ENCODE peak calls at places on chromosomes 13 and 19, in ten cellular contexts. A, B, X, Q, D, N, E, V, I and R are unnamed samples.

GRCh38 chr13:98523455-98524102 is 53.3 kb downstream of the STK24 start:
- DNase-seq in E (no peak), A (no peak), B (no peak), I (no peak), X (no peak), Q (no peak), D (no peak), V (no peak), N (no peak), R (no peak)

GRCh38 chr19:12786149-12786870 is 5.0 kb upstream of the JUNB start:
- DNase-seq in N (peak; percentile 64), Q (no peak), X (no peak), I (no peak), V (no peak), E (peak; percentile 92), A (no peak), B (no peak), D (no peak), R (no peak)

GRCh38 chr19:17296278-17296677 is 6.9 kb downstream of the ABHD8 start:
- DNase-seq in V (no peak), X (no peak), I (no peak), N (no peak), E (no peak), Q (no peak), A (no peak), B (no peak), D (no peak), R (peak; percentile 70)

GRCh38 chr19:46756544-46756888 is 10.3 kb upstream of the STRN4 start:
- DNase-seq in D (no peak), A (no peak), E (no peak), I (no peak), N (no peak), X (no peak), Q (no peak), B (no peak), V (no peak), R (no peak)

GRCh38 chr19:15200575-15201364 is at the start of gene NOTCH3:
- DNase-seq in A (no peak), I (no peak), Q (no peak), E (no peak), X (no peak), V (no peak), B (no peak), D (no peak), N (no peak), R (no peak)

GRCh38 chr19:30078381-30078910 is 136.4 kb downstream of the URI1 start:
- DNase-seq in Q (no peak), E (no peak), A (no peak), I (no peak), N (no peak), X (no peak), B (no peak), D (no peak), V (no peak), R (no peak)

GRCh38 chr19:11767633-11768133 is 883 bp downstream of the ZNF441 start:
- DNase-seq in Q (peak; percentile 4), V (no peak), A (no peak), B (no peak), E (peak; percentile 66), D (no peak), I (no peak), N (peak; percentile 63), X (no peak), R (no peak)

GRCh38 chr13:25699600-25699999 is 327.8 kb downstream of the ATP8A2 start:
- DNase-seq in D (no peak), B (no peak), A (no peak), X (no peak), E (no peak), I (no peak), Q (no peak), N (no peak), V (no peak), R (no peak)

GRCh38 chr19:4983346-4984105 is 14.6 kb downstream of the KDM4B start:
- DNase-seq in D (no peak), A (no peak), X (no peak), V (no peak), I (no peak), E (no peak), Q (no peak), N (no peak), B (no peak), R (no peak)

GRCh38 chr13:33994826-33995502 is 177.0 kb downstream of the RFC3 start:
- DNase-seq in N (no peak), B (no peak), I (no peak), Q (no peak), E (no peak), V (no peak), X (no peak), D (no peak), A (no peak), R (no peak)

GRCh38 chr19:42370068-42370520 is 20.0 kb downstream of the CNFN start:
- DNase-seq in V (no peak), I (no peak), X (peak; percentile 3), E (peak; percentile 57), D (no peak), Q (no peak), N (peak; percentile 59), B (peak; percentile 26), A (no peak), R (no peak)

GRCh38 chr19:18466354-18466753 is 28.4 kb upstream of the ISYNA1 start:
- DNase-seq in D (no peak), Q (no peak), B (no peak), A (no peak), E (no peak), X (no peak), I (no peak), N (no peak), V (no peak), R (no peak)

GRCh38 chr19:2488942-2489731 is 13.2 kb downstream of the GADD45B start:
- DNase-seq in I (no peak), D (no peak), E (peak; percentile 82), V (no peak), B (no peak), X (peak; percentile 18), A (no peak), Q (no peak), N (peak; percentile 80), R (no peak)

GRCh38 chr19:55519461-55520311 is 17.2 kb downstream of the SBK2 start:
- DNase-seq in X (no peak), Q (no peak), A (no peak), V (no peak), B (no peak), N (no peak), D (no peak), I (no peak), E (no peak), R (no peak)

GRCh38 chr19:50729894-50730293 is 6.7 kb downstream of the CLEC11A start:
- DNase-seq in Q (no peak), X (no peak), E (no peak), A (no peak), D (no peak), V (no peak), I (no peak), B (no peak), N (no peak), R (no peak)

GRCh38 chr13:25977671-25978070 is 74.1 kb downstream of the SHISA2 start:
- DNase-seq in V (no peak), Q (no peak), I (no peak), E (no peak), X (no peak), D (no peak), N (no peak), B (no peak), A (no peak), R (no peak)

GRCh38 chr13:28488376-28489005 is 6.4 kb downstream of the FLT1 start:
- DNase-seq in N (no peak), I (no peak), X (no peak), B (no peak), A (no peak), E (no peak), Q (no peak), V (no peak), D (no peak), R (no peak)

GRCh38 chr13:23871616-23872220 is 17.5 kb downstream of the MIPEP start:
- DNase-seq in Q (no peak), I (no peak), A (no peak), N (peak; percentile 60), B (peak; percentile 8), E (no peak), V (no peak), D (no peak), X (no peak), R (no peak)

GRCh38 chr13:30577381-30577780 is 40.3 kb upstream of the USPL1 start:
- DNase-seq in V (no peak), Q (peak; percentile 19), X (no peak), A (no peak), D (no peak), B (no peak), I (peak; percentile 33), N (no peak), E (no peak), R (no peak)